ENCODE peak calls at places on chromosome 11, in five cellular contexts. One of them, this sample, is unnamed.

GRCh38 chr11:120964857-120965256 is 59.0 kb upstream of the TBCEL start:
- DNase-seq in fibroblast of pulmonary artery: peak
- DNase-seq in A549: no peak
- DNase-seq in nephron progenitor cell: no peak
- DNase-seq in glutamatergic neuron: no peak
- DNase-seq in this sample: no peak

GRCh38 chr11:71482216-71482615 is 29.2 kb downstream of the NADSYN1 start:
- DNase-seq in fibroblast of pulmonary artery: no peak
- DNase-seq in A549: no peak
- DNase-seq in nephron progenitor cell: no peak
- DNase-seq in glutamatergic neuron: no peak
- DNase-seq in this sample: peak

GRCh38 chr11:36119300-36119699 is 169.9 kb downstream of the COMMD9 start:
- DNase-seq in fibroblast of pulmonary artery: no peak
- DNase-seq in A549: no peak
- DNase-seq in nephron progenitor cell: no peak
- DNase-seq in glutamatergic neuron: no peak
- DNase-seq in this sample: no peak

GRCh38 chr11:2139118-2139490 is at the start of gene IGF2:
- DNase-seq in fibroblast of pulmonary artery: no peak
- DNase-seq in A549: peak
- DNase-seq in nephron progenitor cell: peak
- DNase-seq in glutamatergic neuron: peak
- DNase-seq in this sample: no peak

GRCh38 chr11:61161190-61162091 is at the start of gene VPS37C:
- DNase-seq in fibroblast of pulmonary artery: peak
- DNase-seq in A549: peak
- DNase-seq in nephron progenitor cell: peak
- DNase-seq in glutamatergic neuron: peak
- DNase-seq in this sample: peak

GRCh38 chr11:134532176-134532920 is 120.3 kb upstream of the B3GAT1 start:
- DNase-seq in fibroblast of pulmonary artery: no peak
- DNase-seq in A549: no peak
- DNase-seq in nephron progenitor cell: no peak
- DNase-seq in glutamatergic neuron: peak
- DNase-seq in this sample: no peak

GRCh38 chr11:72430743-72431570 is 3.4 kb downstream of the CLPB start:
- DNase-seq in fibroblast of pulmonary artery: peak
- DNase-seq in A549: peak
- DNase-seq in nephron progenitor cell: peak
- DNase-seq in glutamatergic neuron: peak
- DNase-seq in this sample: no peak

GRCh38 chr11:59187587-59187986 is 15.7 kb downstream of the DTX4 start:
- DNase-seq in fibroblast of pulmonary artery: peak
- DNase-seq in A549: no peak
- DNase-seq in nephron progenitor cell: no peak
- DNase-seq in glutamatergic neuron: no peak
- DNase-seq in this sample: no peak

GRCh38 chr11:99244613-99245012 is 223.9 kb downstream of the CNTN5 start:
- DNase-seq in fibroblast of pulmonary artery: no peak
- DNase-seq in A549: no peak
- DNase-seq in nephron progenitor cell: no peak
- DNase-seq in glutamatergic neuron: no peak
- DNase-seq in this sample: no peak

GRCh38 chr11:126338346-126339055 is 17.0 kb upstream of the ST3GAL4 start:
- DNase-seq in fibroblast of pulmonary artery: no peak
- DNase-seq in A549: no peak
- DNase-seq in nephron progenitor cell: no peak
- DNase-seq in glutamatergic neuron: no peak
- DNase-seq in this sample: peak

GRCh38 chr11:32779131-32779530 is 15.3 kb downstream of the CCDC73 start:
- DNase-seq in fibroblast of pulmonary artery: no peak
- DNase-seq in A549: no peak
- DNase-seq in nephron progenitor cell: no peak
- DNase-seq in glutamatergic neuron: no peak
- DNase-seq in this sample: no peak

GRCh38 chr11:91265946-91266345 is 958.7 kb upstream of the FAT3 start:
- DNase-seq in fibroblast of pulmonary artery: peak
- DNase-seq in A549: no peak
- DNase-seq in nephron progenitor cell: no peak
- DNase-seq in glutamatergic neuron: no peak
- DNase-seq in this sample: no peak

GRCh38 chr11:2860636-2861035 is 24.9 kb downstream of the CDKN1C start:
- DNase-seq in fibroblast of pulmonary artery: peak
- DNase-seq in A549: peak
- DNase-seq in nephron progenitor cell: no peak
- DNase-seq in glutamatergic neuron: no peak
- DNase-seq in this sample: peak

GRCh38 chr11:102456381-102456780 is 3.8 kb upstream of the TMEM123 start:
- DNase-seq in fibroblast of pulmonary artery: peak
- DNase-seq in A549: no peak
- DNase-seq in nephron progenitor cell: no peak
- DNase-seq in glutamatergic neuron: no peak
- DNase-seq in this sample: peak

GRCh38 chr11:2806351-2807058 is 79.1 kb downstream of the CDKN1C start:
- DNase-seq in fibroblast of pulmonary artery: no peak
- DNase-seq in A549: no peak
- DNase-seq in nephron progenitor cell: peak
- DNase-seq in glutamatergic neuron: peak
- DNase-seq in this sample: peak

GRCh38 chr11:105489431-105489830 is 120.4 kb upstream of the GRIA4 start:
- DNase-seq in fibroblast of pulmonary artery: peak
- DNase-seq in A549: no peak
- DNase-seq in nephron progenitor cell: peak
- DNase-seq in glutamatergic neuron: peak
- DNase-seq in this sample: no peak

GRCh38 chr11:86761978-86762377 is 38.4 kb upstream of the PRSS23 start:
- DNase-seq in fibroblast of pulmonary artery: peak
- DNase-seq in A549: no peak
- DNase-seq in nephron progenitor cell: no peak
- DNase-seq in glutamatergic neuron: no peak
- DNase-seq in this sample: no peak

DNA sequence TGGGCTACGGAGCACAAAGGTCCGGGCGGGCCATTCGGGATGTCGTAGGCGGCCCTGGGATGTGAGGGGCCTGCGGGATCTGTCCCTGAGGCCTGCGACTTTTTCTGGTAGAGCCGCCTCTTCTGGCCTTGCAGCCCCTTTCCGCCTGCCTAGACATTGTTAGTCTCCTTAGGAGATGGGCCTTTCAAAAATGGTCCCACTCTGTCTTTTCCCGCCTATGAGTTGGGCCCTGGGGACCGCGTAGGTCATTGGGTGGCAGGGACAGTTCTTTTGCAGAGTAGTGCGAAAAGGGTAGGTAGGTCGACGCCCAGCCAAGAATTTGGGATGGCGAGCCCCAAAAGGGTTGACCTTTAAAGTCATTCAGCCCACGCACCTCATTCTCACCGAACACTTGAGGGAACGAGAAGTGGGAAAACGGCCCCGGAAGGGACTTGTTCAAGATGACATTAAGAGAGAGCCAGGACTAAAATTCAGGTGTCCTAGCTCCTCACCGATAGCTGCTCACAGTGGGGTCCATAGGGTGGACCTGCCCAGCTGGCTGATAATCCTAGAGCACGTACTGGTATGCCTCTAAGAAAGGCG is 785 bp downstream of the OTUB1 start:
- DNase-seq in fibroblast of pulmonary artery: no peak
- DNase-seq in A549: no peak
- DNase-seq in nephron progenitor cell: no peak
- DNase-seq in glutamatergic neuron: no peak
- DNase-seq in this sample: no peak
- TF ChIP-seq CTCF in fibroblast of pulmonary artery: no peak
- TF ChIP-seq CTCF in A549: no peak
- TF ChIP-seq CTCF in nephron progenitor cell: no peak
- TF ChIP-seq CTCF in glutamatergic neuron: no peak
- TF ChIP-seq CTCF in this sample: no peak

DNA sequence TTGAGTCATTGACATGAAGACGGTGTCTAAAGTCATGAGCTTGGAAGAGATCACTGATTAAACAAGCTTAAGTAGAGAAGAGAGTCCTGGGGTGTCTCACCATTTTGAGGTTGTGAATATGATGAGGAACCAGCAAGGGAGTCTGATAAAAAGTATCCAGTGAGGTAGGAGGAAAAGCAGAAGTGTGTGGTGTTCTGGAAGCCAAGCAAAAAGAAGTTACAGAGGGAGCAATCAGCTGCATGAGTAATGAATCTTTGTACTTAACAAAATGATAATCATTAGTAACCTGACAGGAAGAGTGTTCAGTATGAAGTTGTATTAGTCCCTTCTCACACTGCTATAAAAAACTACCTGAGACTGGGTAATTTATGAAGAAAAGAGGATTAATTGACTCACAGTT is 131.3 kb downstream of the C11orf87 start:
- DNase-seq in fibroblast of pulmonary artery: no peak
- DNase-seq in A549: no peak
- DNase-seq in nephron progenitor cell: no peak
- DNase-seq in glutamatergic neuron: no peak
- DNase-seq in this sample: no peak
- TF ChIP-seq CTCF in fibroblast of pulmonary artery: no peak
- TF ChIP-seq CTCF in A549: no peak
- TF ChIP-seq CTCF in nephron progenitor cell: no peak
- TF ChIP-seq CTCF in glutamatergic neuron: no peak
- TF ChIP-seq CTCF in this sample: no peak

DNA sequence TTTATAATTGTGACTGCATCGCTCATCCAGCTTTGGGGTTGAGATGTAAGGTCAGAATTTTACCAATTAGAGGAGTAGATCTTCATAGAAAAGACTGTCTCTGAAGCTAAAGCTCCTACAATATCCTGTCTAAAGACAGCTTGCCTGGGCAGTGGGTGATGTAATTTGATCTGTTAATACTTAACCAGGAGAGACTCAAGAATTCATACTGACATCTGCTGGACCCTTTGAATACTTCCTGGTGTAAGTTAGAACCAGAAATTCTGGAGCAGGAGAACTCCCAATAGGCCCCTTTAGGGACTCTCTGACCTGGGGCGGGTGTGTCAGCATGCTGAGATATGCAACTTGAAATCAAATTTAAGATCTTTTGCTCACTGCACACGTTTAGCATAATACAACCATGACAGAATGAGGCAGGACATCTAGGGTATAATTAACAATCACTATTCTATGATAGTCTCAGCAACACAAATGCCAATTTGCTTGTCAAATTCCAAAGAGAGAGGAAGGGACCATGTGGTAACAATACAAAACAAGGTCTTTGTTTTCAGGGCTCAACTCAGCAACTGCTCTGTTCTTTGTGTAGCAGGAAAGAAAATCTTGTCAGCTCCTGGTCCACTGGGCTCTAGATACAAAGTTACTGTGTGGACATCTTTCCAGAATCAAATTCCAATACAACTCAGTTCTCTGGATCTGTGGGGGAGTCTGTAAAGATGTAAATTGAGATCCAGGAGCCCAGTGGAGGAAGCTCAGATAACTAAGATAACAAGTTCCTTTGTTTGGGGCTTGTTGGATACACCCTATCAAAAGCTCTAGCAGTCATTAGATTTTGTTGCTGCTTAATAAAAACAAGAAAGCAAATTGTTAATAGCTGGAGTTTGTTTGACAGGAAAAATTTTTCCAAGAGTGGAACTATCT is 144.0 kb downstream of the INSC start:
- DNase-seq in fibroblast of pulmonary artery: peak
- DNase-seq in A549: peak
- DNase-seq in nephron progenitor cell: no peak
- DNase-seq in glutamatergic neuron: no peak
- DNase-seq in this sample: no peak
- TF ChIP-seq CTCF in fibroblast of pulmonary artery: peak
- TF ChIP-seq CTCF in A549: no peak
- TF ChIP-seq CTCF in nephron progenitor cell: no peak
- TF ChIP-seq CTCF in glutamatergic neuron: no peak
- TF ChIP-seq CTCF in this sample: no peak

DNA sequence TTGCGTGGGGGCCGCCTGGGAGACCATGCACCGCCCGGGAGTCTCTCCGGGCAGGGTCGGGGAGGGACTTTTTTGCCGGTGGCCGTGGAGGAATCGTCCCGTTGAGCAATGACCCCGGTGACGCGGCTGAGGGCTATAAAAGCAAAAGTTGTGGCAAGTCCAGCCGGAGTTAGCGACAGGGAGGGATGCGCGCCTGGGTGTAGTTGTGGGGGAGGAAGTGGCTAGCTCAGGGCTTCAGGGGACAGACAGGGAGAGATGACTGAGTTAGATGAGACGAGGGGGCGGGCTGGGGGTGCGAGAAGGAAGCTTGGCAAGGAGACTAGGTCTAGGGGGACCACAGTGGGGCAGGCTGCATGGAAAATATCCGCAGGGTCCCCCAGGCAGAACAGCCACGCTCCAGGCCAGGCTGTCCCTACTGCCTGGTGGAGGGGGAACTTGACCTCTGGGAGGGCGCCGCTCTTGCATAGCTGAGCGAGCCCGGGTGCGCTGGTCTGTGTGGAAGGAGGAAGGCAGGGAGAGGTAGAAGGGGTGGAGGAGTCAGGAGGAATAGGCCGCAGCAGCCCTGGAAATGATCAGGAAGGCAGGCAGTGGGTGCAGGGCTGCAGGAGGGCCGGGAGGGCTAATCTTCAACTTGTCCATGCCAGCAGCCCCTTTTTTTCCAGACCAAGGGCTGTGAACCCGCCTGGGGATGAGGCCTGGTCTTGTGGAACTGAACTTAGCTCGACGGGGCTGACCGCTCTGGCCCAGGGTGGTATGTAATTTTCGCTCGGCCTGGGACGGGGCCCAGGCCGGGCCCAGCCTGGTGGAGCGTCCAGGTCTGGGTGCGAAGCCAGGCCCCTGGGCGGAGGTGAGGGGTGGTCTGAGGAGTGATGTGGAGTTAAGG is at the start of gene NEAT1:
- DNase-seq in fibroblast of pulmonary artery: peak
- DNase-seq in A549: no peak
- DNase-seq in nephron progenitor cell: peak
- DNase-seq in glutamatergic neuron: peak
- DNase-seq in this sample: peak
- TF ChIP-seq CTCF in fibroblast of pulmonary artery: no peak
- TF ChIP-seq CTCF in A549: no peak
- TF ChIP-seq CTCF in nephron progenitor cell: no peak
- TF ChIP-seq CTCF in glutamatergic neuron: no peak
- TF ChIP-seq CTCF in this sample: no peak

GRCh38 chr11:109697140-109697843 is 275.3 kb downstream of the C11orf87 start:
- DNase-seq in fibroblast of pulmonary artery: peak
- DNase-seq in A549: peak
- DNase-seq in nephron progenitor cell: peak
- DNase-seq in glutamatergic neuron: no peak
- DNase-seq in this sample: no peak
- TF ChIP-seq CTCF in fibroblast of pulmonary artery: peak
- TF ChIP-seq CTCF in A549: peak
- TF ChIP-seq CTCF in nephron progenitor cell: peak
- TF ChIP-seq CTCF in glutamatergic neuron: peak
- TF ChIP-seq CTCF in this sample: peak

GRCh38 chr11:762421-763072 is 14.7 kb downstream of the GATD1 start:
- DNase-seq in fibroblast of pulmonary artery: peak
- DNase-seq in A549: peak
- DNase-seq in nephron progenitor cell: no peak
- DNase-seq in glutamatergic neuron: peak
- DNase-seq in this sample: no peak
- TF ChIP-seq CTCF in fibroblast of pulmonary artery: no peak
- TF ChIP-seq CTCF in A549: peak
- TF ChIP-seq CTCF in nephron progenitor cell: no peak
- TF ChIP-seq CTCF in glutamatergic neuron: peak
- TF ChIP-seq CTCF in this sample: peak

GRCh38 chr11:133082851-133083488 is 449.3 kb downstream of the OPCML start:
- DNase-seq in fibroblast of pulmonary artery: peak
- DNase-seq in A549: peak
- DNase-seq in nephron progenitor cell: peak
- DNase-seq in glutamatergic neuron: peak
- DNase-seq in this sample: no peak
- TF ChIP-seq CTCF in fibroblast of pulmonary artery: no peak
- TF ChIP-seq CTCF in A549: peak
- TF ChIP-seq CTCF in nephron progenitor cell: peak
- TF ChIP-seq CTCF in glutamatergic neuron: peak
- TF ChIP-seq CTCF in this sample: peak

This sample was measured in CD14-positive monocyte.